ENCODE peak calls at places on chromosome 7, in ten cellular contexts. One of them, this sample, is unnamed.

GRCh38 chr7:78850093-78850740 is 603.2 kb downstream of the MAGI2 start:
- DNase-seq in PC-3: no peak
- DNase-seq in dorsolateral prefrontal cortex: no peak
- DNase-seq in caudate nucleus: no peak
- DNase-seq in effector memory CD4-positive, alpha-beta T cell: no peak
- DNase-seq in GM23338: no peak
- DNase-seq in vagina: no peak
- DNase-seq in mammary epithelial cell: no peak
- DNase-seq in thyroid gland: no peak
- DNase-seq in endodermal cell: no peak
- DNase-seq in this sample: no peak

GRCh38 chr7:30923009-30923773 is 11.5 kb downstream of the AQP1 start:
- DNase-seq in endodermal cell: peak
- DNase-seq in GM23338: no peak
- DNase-seq in effector memory CD4-positive, alpha-beta T cell: no peak
- DNase-seq in caudate nucleus: no peak
- DNase-seq in dorsolateral prefrontal cortex: peak
- DNase-seq in mammary epithelial cell: no peak
- DNase-seq in vagina: peak
- DNase-seq in PC-3: no peak
- DNase-seq in thyroid gland: no peak
- DNase-seq in this sample: peak

GRCh38 chr7:132494474-132494873 is 81.8 kb downstream of the PLXNA4 start:
- DNase-seq in thyroid gland: no peak
- DNase-seq in dorsolateral prefrontal cortex: no peak
- DNase-seq in GM23338: no peak
- DNase-seq in caudate nucleus: no peak
- DNase-seq in PC-3: no peak
- DNase-seq in effector memory CD4-positive, alpha-beta T cell: no peak
- DNase-seq in endodermal cell: no peak
- DNase-seq in vagina: no peak
- DNase-seq in mammary epithelial cell: no peak
- DNase-seq in this sample: no peak

GRCh38 chr7:130290745-130291144 is 2.2 kb upstream of the CPA4 start:
- DNase-seq in endodermal cell: no peak
- DNase-seq in vagina: no peak
- DNase-seq in mammary epithelial cell: peak
- DNase-seq in dorsolateral prefrontal cortex: no peak
- DNase-seq in effector memory CD4-positive, alpha-beta T cell: no peak
- DNase-seq in caudate nucleus: no peak
- DNase-seq in GM23338: no peak
- DNase-seq in thyroid gland: no peak
- DNase-seq in PC-3: peak
- DNase-seq in this sample: no peak

GRCh38 chr7:139915864-139916716 is 87.0 kb downstream of the TBXAS1 start:
- DNase-seq in effector memory CD4-positive, alpha-beta T cell: peak
- DNase-seq in mammary epithelial cell: peak
- DNase-seq in GM23338: no peak
- DNase-seq in caudate nucleus: no peak
- DNase-seq in thyroid gland: no peak
- DNase-seq in PC-3: peak
- DNase-seq in dorsolateral prefrontal cortex: peak
- DNase-seq in endodermal cell: no peak
- DNase-seq in vagina: no peak
- DNase-seq in this sample: peak

GRCh38 chr7:91288208-91288824 is 24.1 kb downstream of the FZD1 start:
- DNase-seq in dorsolateral prefrontal cortex: no peak
- DNase-seq in mammary epithelial cell: peak
- DNase-seq in vagina: no peak
- DNase-seq in GM23338: peak
- DNase-seq in endodermal cell: peak
- DNase-seq in thyroid gland: peak
- DNase-seq in PC-3: peak
- DNase-seq in effector memory CD4-positive, alpha-beta T cell: no peak
- DNase-seq in caudate nucleus: no peak
- DNase-seq in this sample: peak

GRCh38 chr7:20562461-20562860 is 53.0 kb upstream of the ABCB5 start:
- DNase-seq in mammary epithelial cell: peak
- DNase-seq in effector memory CD4-positive, alpha-beta T cell: no peak
- DNase-seq in PC-3: peak
- DNase-seq in vagina: no peak
- DNase-seq in endodermal cell: no peak
- DNase-seq in dorsolateral prefrontal cortex: no peak
- DNase-seq in GM23338: no peak
- DNase-seq in thyroid gland: no peak
- DNase-seq in caudate nucleus: no peak
- DNase-seq in this sample: no peak

GRCh38 chr7:13949450-13949849 is 40.0 kb downstream of the ETV1 start:
- DNase-seq in effector memory CD4-positive, alpha-beta T cell: no peak
- DNase-seq in endodermal cell: no peak
- DNase-seq in PC-3: no peak
- DNase-seq in dorsolateral prefrontal cortex: no peak
- DNase-seq in vagina: no peak
- DNase-seq in caudate nucleus: no peak
- DNase-seq in GM23338: no peak
- DNase-seq in thyroid gland: no peak
- DNase-seq in mammary epithelial cell: no peak
- DNase-seq in this sample: no peak

GRCh38 chr7:5636446-5636835 is 145.0 kb downstream of the RNF216 start:
- DNase-seq in caudate nucleus: peak
- DNase-seq in thyroid gland: no peak
- DNase-seq in dorsolateral prefrontal cortex: no peak
- DNase-seq in effector memory CD4-positive, alpha-beta T cell: no peak
- DNase-seq in mammary epithelial cell: peak
- DNase-seq in vagina: no peak
- DNase-seq in PC-3: no peak
- DNase-seq in GM23338: peak
- DNase-seq in endodermal cell: no peak
- DNase-seq in this sample: no peak

GRCh38 chr7:47571355-47572100 is 10.4 kb downstream of the TNS3 start:
- DNase-seq in caudate nucleus: peak
- DNase-seq in vagina: no peak
- DNase-seq in thyroid gland: peak
- DNase-seq in endodermal cell: peak
- DNase-seq in PC-3: peak
- DNase-seq in mammary epithelial cell: peak
- DNase-seq in effector memory CD4-positive, alpha-beta T cell: no peak
- DNase-seq in dorsolateral prefrontal cortex: no peak
- DNase-seq in GM23338: no peak
- DNase-seq in this sample: peak

GRCh38 chr7:5429253-5429856 is 5.7 kb upstream of the TNRC18 start:
- DNase-seq in effector memory CD4-positive, alpha-beta T cell: no peak
- DNase-seq in PC-3: peak
- DNase-seq in caudate nucleus: peak
- DNase-seq in endodermal cell: no peak
- DNase-seq in vagina: no peak
- DNase-seq in GM23338: peak
- DNase-seq in dorsolateral prefrontal cortex: no peak
- DNase-seq in thyroid gland: peak
- DNase-seq in mammary epithelial cell: peak
- DNase-seq in this sample: peak

GRCh38 chr7:137893143-137893742 is 46.5 kb upstream of the DGKI start:
- DNase-seq in caudate nucleus: no peak
- DNase-seq in mammary epithelial cell: no peak
- DNase-seq in GM23338: no peak
- DNase-seq in endodermal cell: no peak
- DNase-seq in thyroid gland: no peak
- DNase-seq in PC-3: no peak
- DNase-seq in effector memory CD4-positive, alpha-beta T cell: no peak
- DNase-seq in vagina: no peak
- DNase-seq in dorsolateral prefrontal cortex: no peak
- DNase-seq in this sample: no peak

GRCh38 chr7:76231583-76231982 is 29.9 kb downstream of the SRRM3 start:
- DNase-seq in mammary epithelial cell: no peak
- DNase-seq in endodermal cell: no peak
- DNase-seq in vagina: no peak
- DNase-seq in dorsolateral prefrontal cortex: no peak
- DNase-seq in thyroid gland: no peak
- DNase-seq in caudate nucleus: no peak
- DNase-seq in effector memory CD4-positive, alpha-beta T cell: no peak
- DNase-seq in GM23338: peak
- DNase-seq in PC-3: peak
- DNase-seq in this sample: no peak

GRCh38 chr7:142880886-142881505 is 4.5 kb downstream of the TRPV6 start:
- DNase-seq in PC-3: peak
- DNase-seq in vagina: peak
- DNase-seq in endodermal cell: peak
- DNase-seq in effector memory CD4-positive, alpha-beta T cell: peak
- DNase-seq in GM23338: peak
- DNase-seq in caudate nucleus: no peak
- DNase-seq in dorsolateral prefrontal cortex: no peak
- DNase-seq in thyroid gland: peak
- DNase-seq in mammary epithelial cell: no peak
- DNase-seq in this sample: no peak

GRCh38 chr7:123580406-123581161 is 21.0 kb upstream of the ASB15 start:
- DNase-seq in vagina: no peak
- DNase-seq in PC-3: peak
- DNase-seq in GM23338: peak
- DNase-seq in caudate nucleus: no peak
- DNase-seq in dorsolateral prefrontal cortex: no peak
- DNase-seq in thyroid gland: no peak
- DNase-seq in mammary epithelial cell: peak
- DNase-seq in effector memory CD4-positive, alpha-beta T cell: no peak
- DNase-seq in endodermal cell: peak
- DNase-seq in this sample: peak

GRCh38 chr7:20596653-20597052 is 18.8 kb upstream of the ABCB5 start:
- DNase-seq in vagina: no peak
- DNase-seq in mammary epithelial cell: peak
- DNase-seq in effector memory CD4-positive, alpha-beta T cell: no peak
- DNase-seq in dorsolateral prefrontal cortex: no peak
- DNase-seq in endodermal cell: no peak
- DNase-seq in PC-3: peak
- DNase-seq in thyroid gland: no peak
- DNase-seq in GM23338: no peak
- DNase-seq in caudate nucleus: no peak
- DNase-seq in this sample: no peak

DNA sequence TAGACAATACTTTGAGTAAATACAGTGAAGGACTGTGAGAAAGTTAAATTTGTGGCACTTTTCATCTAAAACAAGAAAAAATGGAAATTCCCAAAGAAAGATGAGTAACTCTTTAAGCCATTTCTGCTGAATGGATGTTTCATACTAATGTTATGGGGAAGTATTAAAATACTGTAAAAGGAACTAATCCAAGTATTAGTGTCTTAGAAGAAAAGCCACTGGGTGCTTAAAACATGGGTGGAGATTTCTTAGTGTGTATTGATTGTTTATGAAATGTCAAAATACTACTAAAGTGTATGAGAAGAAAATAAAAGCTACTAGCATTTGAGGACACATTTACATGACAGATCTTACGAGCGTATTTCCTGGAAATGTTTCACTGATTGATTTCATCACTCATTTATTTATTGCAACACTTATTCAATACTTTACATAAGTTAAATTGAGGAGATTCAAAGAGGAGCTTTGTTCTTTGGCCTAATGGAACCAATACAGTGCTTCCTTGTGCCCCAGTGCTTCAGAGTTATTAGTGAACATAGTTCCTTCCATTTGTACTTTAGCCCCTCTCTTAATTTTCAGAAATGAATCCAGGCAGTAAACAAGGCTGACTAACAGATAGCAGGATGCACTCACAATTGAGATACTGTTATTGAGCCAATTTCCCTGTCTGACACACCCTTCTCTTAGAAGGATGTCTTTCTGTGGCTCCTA is 155.5 kb upstream of the AHR start:
- DNase-seq in mammary epithelial cell: peak
- DNase-seq in dorsolateral prefrontal cortex: no peak
- DNase-seq in endodermal cell: no peak
- DNase-seq in caudate nucleus: no peak
- DNase-seq in thyroid gland: no peak
- DNase-seq in GM23338: no peak
- DNase-seq in effector memory CD4-positive, alpha-beta T cell: no peak
- DNase-seq in PC-3: peak
- DNase-seq in vagina: no peak
- DNase-seq in this sample: no peak
- H3K27ac ChIP-seq in mammary epithelial cell: peak
- H3K27ac ChIP-seq in dorsolateral prefrontal cortex: no peak
- H3K27ac ChIP-seq in endodermal cell: no peak
- H3K27ac ChIP-seq in caudate nucleus: no peak
- H3K27ac ChIP-seq in thyroid gland: no peak
- H3K27ac ChIP-seq in GM23338: no peak
- H3K27ac ChIP-seq in effector memory CD4-positive, alpha-beta T cell: peak
- H3K27ac ChIP-seq in PC-3: peak
- H3K27ac ChIP-seq in vagina: no peak
- H3K27ac ChIP-seq in this sample: no peak

GRCh38 chr7:95322874-95323273 is 1.5 kb downstream of the PON1 start:
- DNase-seq in dorsolateral prefrontal cortex: no peak
- DNase-seq in caudate nucleus: no peak
- DNase-seq in vagina: no peak
- DNase-seq in effector memory CD4-positive, alpha-beta T cell: no peak
- DNase-seq in GM23338: no peak
- DNase-seq in PC-3: no peak
- DNase-seq in thyroid gland: no peak
- DNase-seq in mammary epithelial cell: no peak
- DNase-seq in endodermal cell: no peak
- DNase-seq in this sample: no peak
- H3K27ac ChIP-seq in dorsolateral prefrontal cortex: no peak
- H3K27ac ChIP-seq in caudate nucleus: no peak
- H3K27ac ChIP-seq in vagina: no peak
- H3K27ac ChIP-seq in effector memory CD4-positive, alpha-beta T cell: no peak
- H3K27ac ChIP-seq in GM23338: no peak
- H3K27ac ChIP-seq in PC-3: no peak
- H3K27ac ChIP-seq in thyroid gland: no peak
- H3K27ac ChIP-seq in mammary epithelial cell: no peak
- H3K27ac ChIP-seq in endodermal cell: no peak
- H3K27ac ChIP-seq in this sample: no peak

GRCh38 chr7:46369933-46370654 is 449.0 kb upstream of the IGFBP3 start:
- DNase-seq in GM23338: no peak
- DNase-seq in thyroid gland: no peak
- DNase-seq in endodermal cell: no peak
- DNase-seq in vagina: no peak
- DNase-seq in caudate nucleus: no peak
- DNase-seq in effector memory CD4-positive, alpha-beta T cell: no peak
- DNase-seq in PC-3: peak
- DNase-seq in mammary epithelial cell: peak
- DNase-seq in dorsolateral prefrontal cortex: no peak
- DNase-seq in this sample: no peak
- H3K27ac ChIP-seq in GM23338: no peak
- H3K27ac ChIP-seq in thyroid gland: no peak
- H3K27ac ChIP-seq in endodermal cell: no peak
- H3K27ac ChIP-seq in vagina: no peak
- H3K27ac ChIP-seq in caudate nucleus: no peak
- H3K27ac ChIP-seq in effector memory CD4-positive, alpha-beta T cell: no peak
- H3K27ac ChIP-seq in PC-3: peak
- H3K27ac ChIP-seq in mammary epithelial cell: no peak
- H3K27ac ChIP-seq in dorsolateral prefrontal cortex: no peak
- H3K27ac ChIP-seq in this sample: no peak

DNA sequence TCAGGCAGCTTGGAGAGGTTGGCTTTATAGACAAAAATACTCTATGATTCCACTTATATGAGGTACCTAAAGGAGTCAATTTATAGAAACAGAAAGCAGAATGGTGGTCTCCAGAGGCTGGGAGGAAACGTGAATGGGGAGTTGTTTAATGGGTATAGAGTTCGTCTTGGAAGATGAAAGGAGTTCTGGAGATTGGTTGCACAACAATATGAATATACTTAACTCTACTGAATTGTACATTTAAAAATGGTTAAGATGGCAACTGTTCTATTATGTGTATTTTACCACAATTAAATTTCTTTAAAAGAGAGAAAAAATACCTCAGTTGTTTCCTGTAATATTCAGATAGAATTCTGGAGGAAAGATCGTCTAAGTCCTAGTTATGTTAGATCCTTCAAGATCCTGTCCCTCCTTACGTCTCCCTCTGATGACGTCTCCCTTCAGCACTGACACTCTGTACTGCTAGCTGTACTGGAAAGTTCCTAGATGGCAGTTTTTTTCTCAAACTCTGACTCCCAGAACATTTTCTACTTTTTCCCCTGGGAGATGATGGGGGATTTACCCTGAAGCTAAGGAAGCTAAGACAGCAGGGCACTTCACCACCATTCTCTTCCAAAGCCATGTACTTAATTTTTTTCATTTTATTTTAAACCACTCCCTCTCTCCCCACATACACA is 53.2 kb upstream of the CAV2 start:
- DNase-seq in PC-3: no peak
- DNase-seq in caudate nucleus: no peak
- DNase-seq in effector memory CD4-positive, alpha-beta T cell: no peak
- DNase-seq in vagina: no peak
- DNase-seq in GM23338: no peak
- DNase-seq in thyroid gland: no peak
- DNase-seq in dorsolateral prefrontal cortex: no peak
- DNase-seq in endodermal cell: no peak
- DNase-seq in mammary epithelial cell: no peak
- DNase-seq in this sample: no peak
- H3K27ac ChIP-seq in PC-3: peak
- H3K27ac ChIP-seq in caudate nucleus: no peak
- H3K27ac ChIP-seq in effector memory CD4-positive, alpha-beta T cell: no peak
- H3K27ac ChIP-seq in vagina: no peak
- H3K27ac ChIP-seq in GM23338: no peak
- H3K27ac ChIP-seq in thyroid gland: no peak
- H3K27ac ChIP-seq in dorsolateral prefrontal cortex: no peak
- H3K27ac ChIP-seq in endodermal cell: no peak
- H3K27ac ChIP-seq in mammary epithelial cell: no peak
- H3K27ac ChIP-seq in this sample: no peak

This sample was measured in ovary.